ENCODE peak calls at places on chromosomes 13 and 19, in nine cellular contexts. One of them, this sample, is unnamed.

GRCh38 chr19:46850228-46851203 is at the start of gene AP2S1:
- DNase-seq in hepatic stellate cell: peak; percentile 96
- DNase-seq in adrenal gland: peak; percentile 98
- DNase-seq in sciatic nerve: peak; percentile 96
- DNase-seq in foreskin fibroblast: peak; percentile 98
- DNase-seq in myocyte: peak; percentile 99
- DNase-seq in lung: peak; percentile 97
- DNase-seq in stimulated activated CD8-positive, alpha-beta memory T cell treated with anti-CD3 and anti-CD28 coated beads, Interleukin-15, amount 100 ng/mL, for 24 hours: peak; percentile 63
- DNase-seq in upper lobe of left lung: peak; percentile 94
- DNase-seq in this sample: peak; percentile 99

GRCh38 chr19:31629936-31630335 is 280.7 kb upstream of the TSHZ3 start:
- DNase-seq in hepatic stellate cell: no peak
- DNase-seq in adrenal gland: no peak
- DNase-seq in sciatic nerve: no peak
- DNase-seq in foreskin fibroblast: no peak
- DNase-seq in myocyte: no peak
- DNase-seq in lung: no peak
- DNase-seq in stimulated activated CD8-positive, alpha-beta memory T cell treated with anti-CD3 and anti-CD28 coated beads, Interleukin-15, amount 100 ng/mL, for 24 hours: no peak
- DNase-seq in upper lobe of left lung: peak; percentile 21
- DNase-seq in this sample: no peak

GRCh38 chr13:91719033-91719432 is 320.6 kb downstream of the GPC5 start:
- DNase-seq in hepatic stellate cell: no peak
- DNase-seq in adrenal gland: peak; percentile 57
- DNase-seq in sciatic nerve: no peak
- DNase-seq in foreskin fibroblast: no peak
- DNase-seq in myocyte: no peak
- DNase-seq in lung: no peak
- DNase-seq in stimulated activated CD8-positive, alpha-beta memory T cell treated with anti-CD3 and anti-CD28 coated beads, Interleukin-15, amount 100 ng/mL, for 24 hours: no peak
- DNase-seq in upper lobe of left lung: no peak
- DNase-seq in this sample: no peak

GRCh38 chr19:45569619-45570421 is 14.8 kb downstream of the OPA3 start:
- DNase-seq in hepatic stellate cell: peak; percentile 36
- DNase-seq in adrenal gland: peak; percentile 66
- DNase-seq in sciatic nerve: no peak
- DNase-seq in foreskin fibroblast: peak; percentile 47
- DNase-seq in myocyte: peak; percentile 55
- DNase-seq in lung: peak; percentile 53
- DNase-seq in stimulated activated CD8-positive, alpha-beta memory T cell treated with anti-CD3 and anti-CD28 coated beads, Interleukin-15, amount 100 ng/mL, for 24 hours: peak; percentile 27
- DNase-seq in upper lobe of left lung: no peak
- DNase-seq in this sample: no peak

GRCh38 chr13:98878421-98879126 is 99.3 kb downstream of the DOCK9 start:
- DNase-seq in hepatic stellate cell: no peak
- DNase-seq in adrenal gland: no peak
- DNase-seq in sciatic nerve: no peak
- DNase-seq in foreskin fibroblast: no peak
- DNase-seq in myocyte: no peak
- DNase-seq in lung: no peak
- DNase-seq in stimulated activated CD8-positive, alpha-beta memory T cell treated with anti-CD3 and anti-CD28 coated beads, Interleukin-15, amount 100 ng/mL, for 24 hours: no peak
- DNase-seq in upper lobe of left lung: no peak
- DNase-seq in this sample: no peak

GRCh38 chr19:46975918-46976782 is 43.5 kb upstream of the NPAS1 start:
- DNase-seq in hepatic stellate cell: peak; percentile 92
- DNase-seq in adrenal gland: peak; percentile 98
- DNase-seq in sciatic nerve: peak; percentile 92
- DNase-seq in foreskin fibroblast: peak; percentile 98
- DNase-seq in myocyte: peak; percentile 91
- DNase-seq in lung: peak; percentile 90
- DNase-seq in stimulated activated CD8-positive, alpha-beta memory T cell treated with anti-CD3 and anti-CD28 coated beads, Interleukin-15, amount 100 ng/mL, for 24 hours: no peak
- DNase-seq in upper lobe of left lung: peak; percentile 86
- DNase-seq in this sample: no peak

GRCh38 chr13:26132756-26133155 is 80.9 kb upstream of the SHISA2 start:
- DNase-seq in hepatic stellate cell: no peak
- DNase-seq in adrenal gland: no peak
- DNase-seq in sciatic nerve: no peak
- DNase-seq in foreskin fibroblast: no peak
- DNase-seq in myocyte: peak; percentile 15
- DNase-seq in lung: no peak
- DNase-seq in stimulated activated CD8-positive, alpha-beta memory T cell treated with anti-CD3 and anti-CD28 coated beads, Interleukin-15, amount 100 ng/mL, for 24 hours: no peak
- DNase-seq in upper lobe of left lung: no peak
- DNase-seq in this sample: no peak

GRCh38 chr13:50428183-50428877 is 413.1 kb downstream of the KCNRG start:
- DNase-seq in hepatic stellate cell: no peak
- DNase-seq in adrenal gland: no peak
- DNase-seq in sciatic nerve: no peak
- DNase-seq in foreskin fibroblast: no peak
- DNase-seq in myocyte: peak; percentile 88
- DNase-seq in lung: no peak
- DNase-seq in stimulated activated CD8-positive, alpha-beta memory T cell treated with anti-CD3 and anti-CD28 coated beads, Interleukin-15, amount 100 ng/mL, for 24 hours: no peak
- DNase-seq in upper lobe of left lung: no peak
- DNase-seq in this sample: no peak

GRCh38 chr19:54439174-54439851 is 9.7 kb upstream of the LENG8 start:
- DNase-seq in hepatic stellate cell: no peak
- DNase-seq in adrenal gland: no peak
- DNase-seq in sciatic nerve: no peak
- DNase-seq in foreskin fibroblast: no peak
- DNase-seq in myocyte: peak; percentile 38
- DNase-seq in lung: no peak
- DNase-seq in stimulated activated CD8-positive, alpha-beta memory T cell treated with anti-CD3 and anti-CD28 coated beads, Interleukin-15, amount 100 ng/mL, for 24 hours: no peak
- DNase-seq in upper lobe of left lung: no peak
- DNase-seq in this sample: no peak

GRCh38 chr19:48498922-48499321 is 12.7 kb downstream of the LMTK3 start:
- DNase-seq in hepatic stellate cell: no peak
- DNase-seq in adrenal gland: no peak
- DNase-seq in sciatic nerve: no peak
- DNase-seq in foreskin fibroblast: no peak
- DNase-seq in myocyte: no peak
- DNase-seq in lung: no peak
- DNase-seq in stimulated activated CD8-positive, alpha-beta memory T cell treated with anti-CD3 and anti-CD28 coated beads, Interleukin-15, amount 100 ng/mL, for 24 hours: no peak
- DNase-seq in upper lobe of left lung: peak; percentile 81
- DNase-seq in this sample: no peak

GRCh38 chr19:18794692-18795091 is 3.6 kb upstream of the COMP start:
- DNase-seq in hepatic stellate cell: no peak
- DNase-seq in adrenal gland: no peak
- DNase-seq in sciatic nerve: no peak
- DNase-seq in foreskin fibroblast: no peak
- DNase-seq in myocyte: no peak
- DNase-seq in lung: no peak
- DNase-seq in stimulated activated CD8-positive, alpha-beta memory T cell treated with anti-CD3 and anti-CD28 coated beads, Interleukin-15, amount 100 ng/mL, for 24 hours: no peak
- DNase-seq in upper lobe of left lung: no peak
- DNase-seq in this sample: no peak

GRCh38 chr19:6740589-6741348 is 1.3 kb downstream of the TRIP10 start:
- DNase-seq in hepatic stellate cell: peak; percentile 55
- DNase-seq in adrenal gland: peak; percentile 55
- DNase-seq in sciatic nerve: peak; percentile 82
- DNase-seq in foreskin fibroblast: no peak
- DNase-seq in myocyte: peak; percentile 45
- DNase-seq in lung: peak; percentile 64
- DNase-seq in stimulated activated CD8-positive, alpha-beta memory T cell treated with anti-CD3 and anti-CD28 coated beads, Interleukin-15, amount 100 ng/mL, for 24 hours: no peak
- DNase-seq in upper lobe of left lung: peak; percentile 92
- DNase-seq in this sample: no peak

GRCh38 chr19:43755256-43755801 is 567 bp upstream of the SMG9 start:
- DNase-seq in hepatic stellate cell: peak; percentile 68
- DNase-seq in adrenal gland: peak; percentile 81
- DNase-seq in sciatic nerve: peak; percentile 90
- DNase-seq in foreskin fibroblast: no peak
- DNase-seq in myocyte: peak; percentile 64
- DNase-seq in lung: peak; percentile 81
- DNase-seq in stimulated activated CD8-positive, alpha-beta memory T cell treated with anti-CD3 and anti-CD28 coated beads, Interleukin-15, amount 100 ng/mL, for 24 hours: peak; percentile 60
- DNase-seq in upper lobe of left lung: peak; percentile 93
- DNase-seq in this sample: peak; percentile 55

GRCh38 chr19:40690050-40690698 is at the start of gene NUMBL:
- DNase-seq in hepatic stellate cell: no peak
- DNase-seq in adrenal gland: no peak
- DNase-seq in sciatic nerve: no peak
- DNase-seq in foreskin fibroblast: no peak
- DNase-seq in myocyte: no peak
- DNase-seq in lung: no peak
- DNase-seq in stimulated activated CD8-positive, alpha-beta memory T cell treated with anti-CD3 and anti-CD28 coated beads, Interleukin-15, amount 100 ng/mL, for 24 hours: no peak
- DNase-seq in upper lobe of left lung: no peak
- DNase-seq in this sample: no peak

GRCh38 chr19:14371321-14371821 is 9.9 kb upstream of the ADGRE5 start:
- DNase-seq in hepatic stellate cell: no peak
- DNase-seq in adrenal gland: no peak
- DNase-seq in sciatic nerve: no peak
- DNase-seq in foreskin fibroblast: no peak
- DNase-seq in myocyte: no peak
- DNase-seq in lung: no peak
- DNase-seq in stimulated activated CD8-positive, alpha-beta memory T cell treated with anti-CD3 and anti-CD28 coated beads, Interleukin-15, amount 100 ng/mL, for 24 hours: no peak
- DNase-seq in upper lobe of left lung: no peak
- DNase-seq in this sample: no peak

GRCh38 chr13:36131215-36131930 is at the start of gene DCLK1:
- DNase-seq in hepatic stellate cell: no peak
- DNase-seq in adrenal gland: no peak
- DNase-seq in sciatic nerve: peak; percentile 85
- DNase-seq in foreskin fibroblast: no peak
- DNase-seq in myocyte: peak; percentile 86
- DNase-seq in lung: peak; percentile 54
- DNase-seq in stimulated activated CD8-positive, alpha-beta memory T cell treated with anti-CD3 and anti-CD28 coated beads, Interleukin-15, amount 100 ng/mL, for 24 hours: no peak
- DNase-seq in upper lobe of left lung: peak; percentile 93
- DNase-seq in this sample: peak; percentile 6

GRCh38 chr19:29079331-29079730 is 133.6 kb downstream of the UQCRFS1 start:
- DNase-seq in hepatic stellate cell: no peak
- DNase-seq in adrenal gland: no peak
- DNase-seq in sciatic nerve: no peak
- DNase-seq in foreskin fibroblast: no peak
- DNase-seq in myocyte: no peak
- DNase-seq in lung: no peak
- DNase-seq in stimulated activated CD8-positive, alpha-beta memory T cell treated with anti-CD3 and anti-CD28 coated beads, Interleukin-15, amount 100 ng/mL, for 24 hours: no peak
- DNase-seq in upper lobe of left lung: no peak
- DNase-seq in this sample: no peak

GRCh38 chr13:26983533-26984315 is 187.9 kb downstream of the USP12 start:
- DNase-seq in hepatic stellate cell: no peak
- DNase-seq in adrenal gland: no peak
- DNase-seq in sciatic nerve: no peak
- DNase-seq in foreskin fibroblast: no peak
- DNase-seq in myocyte: no peak
- DNase-seq in lung: no peak
- DNase-seq in stimulated activated CD8-positive, alpha-beta memory T cell treated with anti-CD3 and anti-CD28 coated beads, Interleukin-15, amount 100 ng/mL, for 24 hours: no peak
- DNase-seq in upper lobe of left lung: no peak
- DNase-seq in this sample: no peak

GRCh38 chr19:41599175-41599966 is 23.4 kb downstream of the CEACAM21 start:
- DNase-seq in hepatic stellate cell: no peak
- DNase-seq in adrenal gland: no peak
- DNase-seq in sciatic nerve: peak; percentile 34
- DNase-seq in foreskin fibroblast: no peak
- DNase-seq in myocyte: no peak
- DNase-seq in lung: no peak
- DNase-seq in stimulated activated CD8-positive, alpha-beta memory T cell treated with anti-CD3 and anti-CD28 coated beads, Interleukin-15, amount 100 ng/mL, for 24 hours: no peak
- DNase-seq in upper lobe of left lung: no peak
- DNase-seq in this sample: no peak

GRCh38 chr19:33734913-33735312 is 61.8 kb upstream of the KCTD15 start:
- DNase-seq in hepatic stellate cell: no peak
- DNase-seq in adrenal gland: no peak
- DNase-seq in sciatic nerve: no peak
- DNase-seq in foreskin fibroblast: no peak
- DNase-seq in myocyte: no peak
- DNase-seq in lung: no peak
- DNase-seq in stimulated activated CD8-positive, alpha-beta memory T cell treated with anti-CD3 and anti-CD28 coated beads, Interleukin-15, amount 100 ng/mL, for 24 hours: no peak
- DNase-seq in upper lobe of left lung: no peak
- DNase-seq in this sample: peak; percentile 10

GRCh38 chr19:23905771-23906170 is 8.9 kb upstream of the ZNF726 start:
- DNase-seq in hepatic stellate cell: no peak
- DNase-seq in adrenal gland: no peak
- DNase-seq in sciatic nerve: no peak
- DNase-seq in foreskin fibroblast: no peak
- DNase-seq in myocyte: no peak
- DNase-seq in lung: no peak
- DNase-seq in stimulated activated CD8-positive, alpha-beta memory T cell treated with anti-CD3 and anti-CD28 coated beads, Interleukin-15, amount 100 ng/mL, for 24 hours: no peak
- DNase-seq in upper lobe of left lung: no peak
- DNase-seq in this sample: no peak

GRCh38 chr19:45442927-45443461 is 19.3 kb upstream of the ERCC1 start:
- DNase-seq in hepatic stellate cell: no peak
- DNase-seq in adrenal gland: peak; percentile 63
- DNase-seq in sciatic nerve: no peak
- DNase-seq in foreskin fibroblast: no peak
- DNase-seq in myocyte: no peak
- DNase-seq in lung: peak; percentile 58
- DNase-seq in stimulated activated CD8-positive, alpha-beta memory T cell treated with anti-CD3 and anti-CD28 coated beads, Interleukin-15, amount 100 ng/mL, for 24 hours: no peak
- DNase-seq in upper lobe of left lung: no peak
- DNase-seq in this sample: no peak

GRCh38 chr13:109256866-109257760 is 529.3 kb downstream of the IRS2 start:
- DNase-seq in hepatic stellate cell: peak; percentile 50
- DNase-seq in adrenal gland: peak; percentile 79
- DNase-seq in sciatic nerve: no peak
- DNase-seq in foreskin fibroblast: peak; percentile 98
- DNase-seq in myocyte: peak; percentile 94
- DNase-seq in lung: peak; percentile 41
- DNase-seq in stimulated activated CD8-positive, alpha-beta memory T cell treated with anti-CD3 and anti-CD28 coated beads, Interleukin-15, amount 100 ng/mL, for 24 hours: no peak
- DNase-seq in upper lobe of left lung: no peak
- DNase-seq in this sample: no peak

GRCh38 chr19:18173572-18174294 is at the start of gene IFI30:
- DNase-seq in hepatic stellate cell: peak; percentile 84
- DNase-seq in adrenal gland: peak; percentile 88
- DNase-seq in sciatic nerve: peak; percentile 85
- DNase-seq in foreskin fibroblast: no peak
- DNase-seq in myocyte: peak; percentile 54
- DNase-seq in lung: peak; percentile 89
- DNase-seq in stimulated activated CD8-positive, alpha-beta memory T cell treated with anti-CD3 and anti-CD28 coated beads, Interleukin-15, amount 100 ng/mL, for 24 hours: no peak
- DNase-seq in upper lobe of left lung: peak; percentile 96
- DNase-seq in this sample: peak; percentile 92

GRCh38 chr19:7763696-7764095 is 653 bp downstream of the CLEC4M start:
- DNase-seq in hepatic stellate cell: no peak
- DNase-seq in adrenal gland: peak; percentile 10
- DNase-seq in sciatic nerve: no peak
- DNase-seq in foreskin fibroblast: no peak
- DNase-seq in myocyte: no peak
- DNase-seq in lung: no peak
- DNase-seq in stimulated activated CD8-positive, alpha-beta memory T cell treated with anti-CD3 and anti-CD28 coated beads, Interleukin-15, amount 100 ng/mL, for 24 hours: no peak
- DNase-seq in upper lobe of left lung: no peak
- DNase-seq in this sample: no peak

GRCh38 chr13:39509616-39510015 is 93.4 kb downstream of the LHFPL6 start:
- DNase-seq in hepatic stellate cell: no peak
- DNase-seq in adrenal gland: no peak
- DNase-seq in sciatic nerve: no peak
- DNase-seq in foreskin fibroblast: no peak
- DNase-seq in myocyte: no peak
- DNase-seq in lung: no peak
- DNase-seq in stimulated activated CD8-positive, alpha-beta memory T cell treated with anti-CD3 and anti-CD28 coated beads, Interleukin-15, amount 100 ng/mL, for 24 hours: no peak
- DNase-seq in upper lobe of left lung: no peak
- DNase-seq in this sample: no peak

GRCh38 chr19:46603195-46603637 is 2.1 kb downstream of the CALM3 start:
- DNase-seq in hepatic stellate cell: no peak
- DNase-seq in adrenal gland: peak; percentile 65
- DNase-seq in sciatic nerve: peak; percentile 53
- DNase-seq in foreskin fibroblast: no peak
- DNase-seq in myocyte: no peak
- DNase-seq in lung: no peak
- DNase-seq in stimulated activated CD8-positive, alpha-beta memory T cell treated with anti-CD3 and anti-CD28 coated beads, Interleukin-15, amount 100 ng/mL, for 24 hours: no peak
- DNase-seq in upper lobe of left lung: no peak
- DNase-seq in this sample: no peak

GRCh38 chr13:44365899-44366298 is 7.7 kb upstream of the SERP2 start:
- DNase-seq in hepatic stellate cell: no peak
- DNase-seq in adrenal gland: no peak
- DNase-seq in sciatic nerve: no peak
- DNase-seq in foreskin fibroblast: no peak
- DNase-seq in myocyte: no peak
- DNase-seq in lung: no peak
- DNase-seq in stimulated activated CD8-positive, alpha-beta memory T cell treated with anti-CD3 and anti-CD28 coated beads, Interleukin-15, amount 100 ng/mL, for 24 hours: no peak
- DNase-seq in upper lobe of left lung: no peak
- DNase-seq in this sample: no peak

GRCh38 chr13:26867451-26868067 is 107.0 kb upstream of the GPR12 start:
- DNase-seq in hepatic stellate cell: peak; percentile 24
- DNase-seq in adrenal gland: peak; percentile 23
- DNase-seq in sciatic nerve: no peak
- DNase-seq in foreskin fibroblast: peak; percentile 10
- DNase-seq in myocyte: peak; percentile 55
- DNase-seq in lung: no peak
- DNase-seq in stimulated activated CD8-positive, alpha-beta memory T cell treated with anti-CD3 and anti-CD28 coated beads, Interleukin-15, amount 100 ng/mL, for 24 hours: no peak
- DNase-seq in upper lobe of left lung: no peak
- DNase-seq in this sample: no peak

This sample was measured in DMS79.